ENCODE peak calls at places on chromosomes 12 and 14, in seven cellular contexts. D is left lung, S is Panc1, X is ovary, M is A673, W is GM23338, V is mucosa of descending colon. J is an unnamed sample. For H3K36me3, the result is how much of the 10 kb centered on the place peaks cover.

GRCh38 chr12:29275834-29276233 is 105.1 kb downstream of the ERGIC2 start:
- DNase-seq in V (no peak), S (no peak), D (no peak), X (no peak), W (no peak), M (no peak), J (no peak)

GRCh38 chr12:111745201-111745600 is 21.5 kb upstream of the ALDH2 start:
- DNase-seq in W (no peak), S (no peak), V (no peak), D (no peak), X (no peak), M (no peak), J (no peak)

GRCh38 chr14:90613997-90614396 is 202.2 kb downstream of the TTC7B start:
- DNase-seq in D (no peak), V (no peak), M (no peak), X (no peak), S (no peak), W (no peak), J (no peak)

GRCh38 chr12:18224745-18225144 is 36.6 kb upstream of the PIK3C2G start:
- DNase-seq in X (no peak), W (peak), S (peak), M (peak), V (no peak), D (no peak), J (no peak)

GRCh38 chr12:65022441-65022840 is 98.7 kb downstream of the WIF1 start:
- DNase-seq in M (no peak), W (no peak), S (no peak), X (no peak), D (no peak), V (peak), J (no peak)

GRCh38 chr14:63727231-63727735 is 582 bp downstream of the SGPP1 start:
- DNase-seq in M (peak), V (peak), D (peak), W (peak), S (no peak), X (peak), J (no peak)

GRCh38 chr12:19021240-19021639 is 108.3 kb upstream of the PLEKHA5 start:
- DNase-seq in M (no peak), V (no peak), W (no peak), X (no peak), S (no peak), D (no peak), J (no peak)

GRCh38 chr12:128338344-128338743 is 71.4 kb downstream of the TMEM132C start:
- DNase-seq in M (no peak), V (no peak), S (no peak), D (no peak), W (peak), X (no peak), J (no peak)

GRCh38 chr14:68939893-68940613 is 39.0 kb downstream of the ACTN1 start:
- DNase-seq in V (peak), M (peak), X (peak), W (peak), D (no peak), S (peak), J (no peak)

GRCh38 chr14:78747809-78748208 is 577.6 kb downstream of the NRXN3 start:
- DNase-seq in M (no peak), S (no peak), V (no peak), X (no peak), D (no peak), W (no peak), J (no peak)

GRCh38 chr12:54593716-54594115 is 5.3 kb upstream of the PPP1R1A start:
- DNase-seq in V (no peak), X (no peak), W (no peak), D (no peak), M (no peak), S (no peak), J (no peak)

GRCh38 chr12:46332260-46332659 is 40.3 kb downstream of the SLC38A2 start:
- DNase-seq in M (no peak), X (no peak), W (no peak), V (no peak), S (no peak), D (no peak), J (no peak)

GRCh38 chr12:132554857-132555630 is 55.3 kb downstream of the LRCOL1 start:
- DNase-seq in W (peak), S (no peak), X (no peak), M (peak), V (peak), D (no peak), J (no peak)

GRCh38 chr12:22458301-22458917 is 85.9 kb downstream of the C2CD5 start:
- DNase-seq in D (no peak), M (peak), S (no peak), X (no peak), V (no peak), W (no peak), J (no peak)

GRCh38 chr14:74846968-74847549 is 28.9 kb downstream of the PROX2 start:
- DNase-seq in D (no peak), X (no peak), W (no peak), M (no peak), V (no peak), S (no peak), J (no peak)

GRCh38 chr12:127144770-127145169 is 1122.2 kb upstream of the TMEM132C start:
- DNase-seq in V (no peak), M (no peak), D (no peak), S (no peak), X (no peak), W (no peak), J (no peak)

GRCh38 chr12:6201199-6201608 is 1.0 kb downstream of the CD9 start:
- DNase-seq in V (peak), S (no peak), W (peak), D (no peak), M (no peak), X (no peak), J (no peak)

GRCh38 chr12:78119351-78119918 is 288.7 kb downstream of the NAV3 start:
- DNase-seq in D (no peak), S (no peak), V (no peak), M (no peak), W (no peak), X (no peak), J (peak)

GRCh38 chr12:20097561-20097960 is 270.8 kb upstream of the PDE3A start:
- DNase-seq in M (no peak), V (no peak), W (no peak), S (no peak), X (no peak), D (no peak), J (no peak)

DNA sequence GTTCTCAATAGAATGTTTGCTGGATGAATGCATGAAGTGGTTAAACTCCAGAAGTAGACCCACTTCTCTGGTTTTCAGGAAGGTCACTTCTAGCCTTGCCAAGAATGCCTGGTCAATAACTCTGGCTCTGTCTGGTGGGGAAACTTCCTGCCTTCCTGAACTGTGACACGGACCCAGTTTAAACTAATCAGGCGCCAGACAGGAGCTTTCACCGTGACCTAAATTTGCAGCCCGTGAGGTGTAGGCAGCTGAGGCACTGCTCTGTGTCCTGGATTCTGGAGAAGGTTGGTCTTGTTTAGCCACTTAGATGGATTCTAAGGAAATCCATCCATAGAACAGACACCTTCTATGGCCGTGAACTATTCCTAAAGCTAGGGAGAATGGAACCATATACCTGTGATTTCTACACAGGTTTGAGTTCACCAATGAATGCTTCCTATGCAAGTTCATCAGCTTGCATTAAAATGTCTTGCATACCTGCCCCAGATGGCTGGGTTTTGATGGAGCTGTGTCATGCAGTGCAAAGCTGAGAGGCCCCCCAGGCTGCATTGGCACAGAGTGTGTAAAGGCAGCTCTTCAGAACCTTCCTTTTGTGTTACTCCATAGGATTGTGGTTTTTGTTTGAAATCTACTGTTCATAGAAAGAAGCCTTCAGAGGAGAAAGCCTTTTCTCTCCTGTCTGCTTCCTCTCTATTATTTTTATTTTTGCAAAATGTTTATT is 4.4 kb downstream of the CHST11 start:
- DNase-seq in V (no peak), S (no peak), W (no peak), M (no peak), X (no peak), D (no peak), J (no peak)
- TF ChIP-seq CTCF in V (no peak), S (no peak), W (no peak), M (no peak), X (no peak), D (no peak), J (no peak)

GRCh38 chr12:56805282-56805855 is 42.2 kb downstream of the HSD17B6 start:
- DNase-seq in M (no peak), V (no peak), D (no peak), X (no peak), S (no peak), W (no peak), J (no peak)
- H3K36me3 ChIP-seq in M (under half), V (under half), D (under half), X (under half), S (under half), W (under half), J (under half)

GRCh38 chr12:108667349-108667748 is 33.7 kb upstream of the SELPLG start:
- DNase-seq in W (no peak), X (no peak), D (no peak), V (no peak), M (no peak), S (no peak), J (no peak)

GRCh38 chr12:108664338-108665258 is 30.9 kb upstream of the SELPLG start:
- DNase-seq in V (peak), D (no peak), X (peak), M (peak), W (peak), S (peak), J (peak)

GRCh38 chr12:108668532-108668931 is 34.8 kb upstream of the SELPLG start:
- DNase-seq in W (no peak), D (no peak), M (no peak), X (no peak), V (no peak), S (no peak), J (no peak)

GRCh38 chr12:108665608-108666202 is 32.0 kb upstream of the SELPLG start:
- DNase-seq in S (no peak), D (no peak), V (no peak), W (no peak), M (no peak), X (no peak), J (no peak)

DNA sequence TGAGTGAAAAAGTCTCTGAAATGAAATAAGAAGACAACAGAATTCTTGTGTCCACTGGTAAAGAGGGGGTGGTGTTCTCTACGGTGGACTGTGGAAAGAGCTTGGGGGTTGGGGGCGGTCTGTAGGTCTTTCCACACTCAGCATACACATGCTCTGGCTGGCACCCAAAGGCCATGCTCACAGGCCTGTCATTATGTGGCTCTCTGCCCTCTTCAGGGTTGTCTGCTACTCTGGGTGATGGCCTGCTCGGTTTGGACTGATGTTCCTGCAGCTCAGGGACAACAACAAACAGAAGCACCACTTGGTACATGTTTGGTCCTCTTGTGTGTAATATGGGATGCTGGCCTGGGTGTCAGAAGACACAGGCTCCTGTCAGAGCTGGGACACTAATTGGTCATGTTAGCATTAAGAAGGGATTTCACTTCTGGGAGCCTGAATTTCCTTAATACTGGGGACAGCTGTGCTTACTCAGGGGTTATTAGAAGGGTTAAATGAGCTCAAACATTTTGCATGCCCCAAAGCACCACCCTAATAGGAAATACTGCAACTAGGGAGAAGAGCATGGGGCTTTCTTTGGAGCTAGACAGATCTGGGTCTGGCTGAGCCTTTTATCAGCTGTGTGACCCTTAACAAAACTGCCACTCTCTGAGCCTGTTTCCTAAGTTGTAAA is 32.8 kb upstream of the SELPLG start:
- DNase-seq in S (no peak), W (no peak), M (no peak), D (no peak), V (no peak), X (peak), J (no peak)
- H3K4me3 ChIP-seq in S (no peak), W (no peak), M (no peak), D (no peak), V (no peak), X (no peak), J (no peak)

DNA sequence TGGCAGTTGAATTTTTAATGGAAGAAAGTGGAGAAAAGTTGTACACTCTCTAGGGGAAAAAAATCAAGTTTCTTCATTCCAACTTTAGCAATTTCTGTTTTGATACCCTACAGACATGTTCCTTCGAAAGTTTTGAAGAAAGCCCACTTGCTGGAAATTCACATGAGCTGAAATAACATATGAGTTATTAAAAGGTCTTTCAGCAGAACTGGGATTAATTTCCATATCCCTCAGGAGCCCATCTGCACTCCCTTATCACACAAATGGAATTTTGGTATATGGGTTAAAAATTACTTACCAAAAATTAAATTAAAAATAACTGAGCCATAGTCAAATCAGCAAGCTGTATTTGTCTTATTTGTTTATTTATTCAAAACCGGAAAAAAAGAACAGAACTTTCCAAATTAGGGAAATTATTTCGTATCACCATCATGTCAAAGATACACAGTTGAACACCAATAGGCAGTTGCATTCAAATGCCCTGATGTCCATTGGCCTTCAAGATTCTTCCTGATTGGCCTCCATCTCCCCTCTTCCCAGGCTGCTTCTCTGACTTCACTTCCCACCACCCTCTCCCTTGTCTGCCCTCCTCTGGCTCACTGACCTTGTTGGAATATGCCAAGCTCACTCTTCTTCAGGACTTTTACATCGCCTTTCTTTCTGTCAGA is 445.4 kb downstream of the EGLN3 start:
- DNase-seq in X (no peak), D (no peak), V (no peak), S (no peak), W (no peak), M (no peak), J (no peak)
- TF ChIP-seq CTCF in X (no peak), D (no peak), V (no peak), S (no peak), W (no peak), M (no peak), J (no peak)

GRCh38 chr12:122126713-122127597 is 47.1 kb downstream of the IL31 start:
- DNase-seq in V (peak), M (no peak), X (no peak), W (peak), D (no peak), S (no peak), J (no peak)

GRCh38 chr12:122128481-122128880 is 45.5 kb downstream of the IL31 start:
- DNase-seq in M (no peak), S (no peak), V (no peak), W (no peak), X (no peak), D (peak), J (no peak)

GRCh38 chr12:122130150-122130549 is 43.9 kb downstream of the IL31 start:
- DNase-seq in M (no peak), S (no peak), V (no peak), X (no peak), W (no peak), D (no peak), J (no peak)

GRCh38 chr12:122127839-122128238 is 46.2 kb downstream of the IL31 start:
- DNase-seq in M (no peak), S (no peak), X (no peak), W (no peak), V (no peak), D (peak), J (no peak)

DNA sequence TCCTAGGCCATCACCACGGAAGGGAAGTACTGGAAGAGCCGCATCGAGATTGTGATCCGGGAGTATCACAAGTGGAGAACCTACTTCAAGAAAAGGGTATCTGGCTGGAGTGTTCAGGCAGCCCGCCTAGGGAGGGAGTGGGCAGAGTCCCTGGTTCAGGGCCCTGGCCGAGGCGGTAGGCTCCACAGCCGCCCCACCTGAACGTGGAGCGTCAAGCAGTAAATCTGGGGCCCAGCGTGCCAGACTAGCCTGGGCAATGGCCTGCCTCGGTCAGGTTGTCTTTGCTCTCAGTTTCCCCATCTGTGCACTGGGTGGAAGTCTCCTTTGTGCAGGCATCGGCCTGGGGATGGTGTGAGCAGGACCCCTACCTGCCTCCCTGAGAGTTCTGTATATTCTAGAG is 44.9 kb downstream of the IL31 start:
- DNase-seq in V (no peak), S (no peak), X (no peak), D (no peak), M (no peak), W (no peak), J (no peak)
- H3K36me3 ChIP-seq in V (under half), S (under half), X (under half), D (half or more), M (under half), W (under half), J (half or more)

DNA sequence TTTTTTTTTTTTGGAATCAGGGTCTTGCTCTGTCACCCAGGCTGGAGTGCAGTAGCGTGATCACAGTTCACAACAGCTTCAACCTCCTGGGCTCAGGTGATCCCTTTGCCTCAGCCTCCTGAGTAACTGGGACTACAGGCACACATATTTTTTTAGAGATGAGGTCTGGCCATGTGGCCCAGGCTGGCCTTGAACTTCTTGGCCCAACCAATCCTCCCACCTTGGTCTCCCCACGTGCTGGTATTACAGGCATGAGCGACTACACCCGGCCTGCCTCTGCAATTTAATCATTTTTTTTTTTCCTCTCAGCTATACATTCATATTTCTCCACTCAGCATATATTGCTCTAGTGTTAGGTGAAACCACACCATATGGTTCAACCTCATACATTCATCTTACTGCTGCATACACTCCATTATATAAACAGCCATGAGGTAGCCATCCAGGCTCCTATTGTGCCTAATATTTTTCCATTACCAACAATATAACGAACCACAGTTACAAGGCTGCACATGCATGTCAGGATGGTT is 7.1 kb downstream of the STX2 start:
- DNase-seq in S (no peak), V (no peak), M (no peak), W (no peak), D (no peak), X (no peak), J (no peak)
- H3K4me3 ChIP-seq in S (no peak), V (no peak), M (no peak), W (no peak), D (no peak), X (no peak), J (no peak)

GRCh38 chr14:32366256-32366655 is 37.2 kb downstream of the AKAP6 start:
- DNase-seq in D (no peak), X (no peak), M (peak), S (no peak), V (no peak), W (peak), J (no peak)
- TF ChIP-seq CTCF in D (no peak), X (no peak), M (no peak), S (no peak), V (no peak), W (peak), J (no peak)

J was measured in suprapubic skin.